ENCODE peak calls at places on chromosomes 3 and 15, in six cellular contexts. P, U, A, Z, S and G are unnamed samples.

GRCh38 chr3:194711913-194712312 is 26.2 kb downstream of the FAM43A start:
- DNase-seq in Z (no peak), U (peak), P (no peak), A (peak), S (no peak), G (no peak)

GRCh38 chr3:114451561-114452018 is 157.8 kb downstream of the TIGIT start:
- DNase-seq in S (no peak), U (no peak), P (no peak), A (no peak), Z (no peak), G (no peak)

GRCh38 chr3:12518266-12519028 is 26.9 kb downstream of the MKRN2OS start:
- DNase-seq in P (no peak), U (peak), S (no peak), A (no peak), Z (peak), G (peak)

GRCh38 chr3:180827171-180827570 is 85.3 kb upstream of the FXR1 start:
- DNase-seq in S (no peak), P (no peak), U (no peak), Z (no peak), A (no peak), G (no peak)

GRCh38 chr3:149646181-149646766 is 11.6 kb downstream of the WWTR1 start:
- DNase-seq in U (no peak), S (no peak), A (no peak), P (no peak), Z (no peak), G (no peak)

GRCh38 chr15:34038404-34039179 is 412 bp downstream of the AVEN start:
- DNase-seq in Z (peak), S (peak), U (peak), A (no peak), P (peak), G (peak)

GRCh38 chr3:29176501-29176900 is 104.4 kb upstream of the RBMS3 start:
- DNase-seq in S (peak), U (no peak), Z (no peak), A (no peak), P (no peak), G (peak)

GRCh38 chr15:29045717-29046116 is 159.9 kb downstream of the APBA2 start:
- DNase-seq in P (peak), Z (no peak), U (no peak), A (no peak), S (no peak), G (no peak)

GRCh38 chr3:53188720-53189119 is 27.7 kb downstream of the PRKCD start:
- DNase-seq in Z (no peak), U (no peak), S (no peak), A (no peak), P (no peak), G (no peak)

GRCh38 chr3:181470349-181470748 is 241.4 kb upstream of the SOX2 start:
- DNase-seq in U (no peak), P (no peak), Z (no peak), S (no peak), A (no peak), G (no peak)

GRCh38 chr3:58071480-58071971 is 63.3 kb downstream of the FLNB start:
- DNase-seq in A (no peak), P (no peak), U (no peak), Z (no peak), S (no peak), G (no peak)

GRCh38 chr3:15521573-15521965 is at the start of gene COLQ:
- DNase-seq in U (peak), S (peak), A (no peak), P (no peak), Z (peak), G (no peak)

GRCh38 chr3:40719660-40720287 is 195.0 kb downstream of the ZNF621 start:
- DNase-seq in A (no peak), P (peak), U (peak), S (peak), Z (no peak), G (no peak)

GRCh38 chr3:118742760-118743159 is 291.9 kb downstream of the IGSF11 start:
- DNase-seq in P (no peak), A (no peak), Z (no peak), S (no peak), U (no peak), G (no peak)

GRCh38 chr15:90664650-90665287 is 52.4 kb upstream of the BLM start:
- DNase-seq in U (peak), P (peak), Z (peak), S (no peak), A (no peak), G (no peak)

GRCh38 chr3:15499536-15499935 is 22.0 kb downstream of the COLQ start:
- DNase-seq in S (no peak), A (no peak), Z (no peak), P (no peak), U (no peak), G (no peak)

GRCh38 chr15:78620021-78620838 is 566 bp downstream of the CHRNA3 start:
- DNase-seq in Z (no peak), P (no peak), U (peak), S (peak), A (no peak), G (peak)

GRCh38 chr3:167066977-167067843 is 312.9 kb downstream of the ZBBX start:
- DNase-seq in S (no peak), A (no peak), U (peak), Z (no peak), P (no peak), G (no peak)

GRCh38 chr3:134617608-134618472 is 33.0 kb downstream of the KY start:
- DNase-seq in U (no peak), S (no peak), Z (no peak), P (no peak), A (no peak), G (no peak)

GRCh38 chr15:70308011-70308761 is 210.5 kb upstream of the TLE3 start:
- DNase-seq in P (peak), A (no peak), S (no peak), Z (no peak), U (no peak), G (no peak)

GRCh38 chr3:12222765-12223485 is 64.2 kb upstream of the TIMP4 start:
- DNase-seq in A (peak), P (no peak), Z (no peak), U (no peak), S (no peak), G (no peak)

GRCh38 chr3:149515242-149515641 is 40.7 kb downstream of the TM4SF4 start:
- DNase-seq in U (no peak), A (no peak), P (no peak), S (no peak), Z (no peak), G (no peak)

GRCh38 chr15:66212471-66212870 is 41.1 kb downstream of the MEGF11 start:
- DNase-seq in A (no peak), Z (no peak), P (no peak), U (no peak), S (no peak), G (no peak)

GRCh38 chr3:119305271-119305670 is 11.1 kb downstream of the ARHGAP31 start:
- DNase-seq in P (no peak), S (no peak), A (no peak), Z (no peak), U (no peak), G (no peak)

GRCh38 chr15:68366314-68366713 is 65.6 kb downstream of the ITGA11 start:
- DNase-seq in U (peak), A (no peak), Z (no peak), P (no peak), S (peak), G (peak)

GRCh38 chr3:59313365-59313764 is 263.5 kb upstream of the CFAP20DC start:
- DNase-seq in Z (peak), S (peak), A (no peak), P (peak), U (peak), G (peak)

GRCh38 chr3:189142527-189142926 is 29.2 kb upstream of the TPRG1 start:
- DNase-seq in P (no peak), U (no peak), Z (no peak), S (no peak), A (no peak), G (no peak)

GRCh38 chr3:9398715-9399708 is 1.6 kb downstream of the SETD5 start:
- DNase-seq in P (peak), A (no peak), U (peak), Z (no peak), S (peak), G (peak)

GRCh38 chr3:83523470-83524073 is 1435.2 kb upstream of the CADM2 start:
- DNase-seq in P (peak), Z (no peak), A (no peak), U (peak), S (peak), G (peak)

GRCh38 chr3:46864051-46864881 is 1.0 kb upstream of the MYL3 start:
- DNase-seq in A (no peak), U (no peak), P (no peak), Z (peak), S (no peak), G (no peak)

GRCh38 chr3:37814547-37814946 is 47.1 kb upstream of the CTDSPL start:
- DNase-seq in U (peak), S (peak), P (no peak), Z (no peak), A (no peak), G (peak)

GRCh38 chr3:11362600-11362999 is 90.4 kb downstream of the ATG7 start:
- DNase-seq in U (no peak), A (no peak), Z (no peak), P (no peak), S (no peak), G (no peak)

GRCh38 chr15:71743861-71744382 is 66.4 kb upstream of the NR2E3 start:
- DNase-seq in Z (no peak), S (peak), A (no peak), U (peak), P (peak), G (peak)

GRCh38 chr3:42190701-42191442 is 75.1 kb downstream of the CCK start:
- DNase-seq in A (no peak), U (peak), Z (no peak), S (peak), P (peak), G (peak)

GRCh38 chr15:93719941-93720351 is 511.4 kb upstream of the MCTP2 start:
- DNase-seq in A (no peak), U (no peak), S (no peak), P (no peak), Z (no peak), G (no peak)

GRCh38 chr3:42491876-42492507 is 10.5 kb upstream of the VIPR1 start:
- DNase-seq in S (no peak), U (no peak), P (no peak), A (no peak), Z (no peak), G (no peak)

GRCh38 chr3:73448761-73449290 is 175.9 kb downstream of the PDZRN3 start:
- DNase-seq in A (no peak), P (peak), S (no peak), U (no peak), Z (no peak), G (no peak)

GRCh38 chr3:187737401-187738088 is 7.7 kb downstream of the BCL6 start:
- DNase-seq in A (no peak), P (no peak), S (peak), Z (peak), U (peak), G (peak)

DNA sequence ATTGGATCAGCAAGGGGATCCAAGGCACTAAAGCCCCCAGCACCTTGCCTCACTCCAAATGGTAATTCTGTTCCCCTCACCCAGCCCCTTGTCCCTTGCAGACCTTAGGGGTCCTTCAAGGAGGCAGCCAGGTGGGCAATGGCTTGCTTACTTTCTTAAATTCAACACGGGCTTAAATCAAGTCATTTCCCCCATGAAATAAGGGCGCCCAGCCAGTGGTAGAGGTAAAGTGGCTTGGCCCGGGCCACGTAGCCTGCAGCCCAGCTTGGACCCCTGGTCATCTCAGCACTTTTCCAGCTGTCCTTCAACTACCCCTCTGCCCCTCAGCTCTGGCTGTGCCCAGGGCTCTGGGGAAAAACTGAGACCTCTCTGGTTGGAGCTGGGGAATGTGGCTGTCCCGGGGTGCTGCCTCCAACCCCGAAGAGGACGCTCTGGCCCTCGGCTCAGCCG is 1.2 kb downstream of the PSTPIP1 start:
- DNase-seq in S (no peak), U (no peak), P (no peak), A (no peak), Z (no peak), G (no peak)
- H3K4me3 ChIP-seq in S (no peak), U (no peak), P (peak), A (no peak), Z (no peak), G (no peak)

DNA sequence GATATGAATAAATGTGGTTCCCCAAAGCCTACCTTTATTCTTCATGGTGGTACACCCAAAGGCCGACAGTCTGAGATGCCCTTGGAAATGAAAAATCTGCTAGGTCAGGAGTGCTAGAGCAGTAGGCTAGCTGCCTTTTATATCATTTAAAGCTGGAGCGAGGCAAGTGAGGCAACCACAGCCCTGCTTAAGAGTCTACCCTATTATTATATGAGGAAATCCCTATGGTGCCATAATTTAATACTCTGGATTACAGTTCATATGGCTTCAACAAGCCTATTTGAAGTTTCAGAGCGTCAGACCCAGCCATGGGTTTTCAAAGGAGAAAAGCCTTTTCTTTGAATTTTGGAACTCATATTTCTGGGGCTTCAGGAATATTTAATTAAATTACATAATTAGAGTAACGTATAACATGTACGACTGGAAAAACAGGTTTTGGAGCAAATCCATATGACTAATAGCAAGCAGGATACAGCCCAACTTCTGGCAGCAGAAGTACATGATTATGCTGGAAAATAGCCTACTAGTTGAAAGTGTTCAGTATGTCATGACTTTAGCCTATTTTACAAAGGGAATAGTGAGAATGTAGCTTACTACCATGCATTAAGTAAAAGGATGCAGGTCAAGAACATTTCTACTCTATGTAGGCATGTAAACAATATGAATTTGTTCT is 18.0 kb upstream of the SLTM start:
- DNase-seq in A (peak), P (no peak), U (no peak), S (no peak), Z (no peak), G (no peak)
- H3K4me3 ChIP-seq in A (no peak), P (no peak), U (no peak), S (no peak), Z (no peak), G (no peak)

DNA sequence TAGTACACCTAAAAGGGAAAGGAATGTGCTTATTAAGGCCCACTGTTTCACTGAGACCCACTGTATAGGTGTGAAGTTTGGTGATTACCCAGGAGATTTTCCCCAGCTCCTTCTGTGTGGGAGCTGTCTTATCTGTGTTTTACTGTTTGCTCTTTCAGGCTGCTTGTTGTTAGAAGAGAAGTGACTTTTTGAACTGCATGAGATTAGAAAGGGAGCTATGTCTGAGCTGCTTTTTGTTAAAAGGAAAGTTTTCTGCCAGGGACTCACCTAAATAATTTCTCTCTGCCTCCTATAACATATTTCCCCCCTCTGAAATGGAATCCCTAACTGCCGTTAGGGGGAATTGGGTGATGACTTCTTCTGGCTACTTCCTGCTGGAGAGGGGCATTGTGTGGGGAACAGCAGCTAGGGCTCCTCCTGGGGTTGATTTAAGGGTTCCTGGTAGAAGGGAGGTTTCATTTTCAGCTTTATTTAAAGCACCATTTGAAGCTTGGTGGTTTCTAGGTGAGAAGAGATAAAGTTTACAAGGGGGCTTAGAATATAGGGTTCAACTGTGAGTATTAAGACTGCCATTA is 77.1 kb upstream of the ATP11B start:
- DNase-seq in P (peak), Z (no peak), A (no peak), S (no peak), U (peak), G (no peak)
- H3K4me3 ChIP-seq in P (peak), Z (no peak), A (no peak), S (no peak), U (no peak), G (no peak)

DNA sequence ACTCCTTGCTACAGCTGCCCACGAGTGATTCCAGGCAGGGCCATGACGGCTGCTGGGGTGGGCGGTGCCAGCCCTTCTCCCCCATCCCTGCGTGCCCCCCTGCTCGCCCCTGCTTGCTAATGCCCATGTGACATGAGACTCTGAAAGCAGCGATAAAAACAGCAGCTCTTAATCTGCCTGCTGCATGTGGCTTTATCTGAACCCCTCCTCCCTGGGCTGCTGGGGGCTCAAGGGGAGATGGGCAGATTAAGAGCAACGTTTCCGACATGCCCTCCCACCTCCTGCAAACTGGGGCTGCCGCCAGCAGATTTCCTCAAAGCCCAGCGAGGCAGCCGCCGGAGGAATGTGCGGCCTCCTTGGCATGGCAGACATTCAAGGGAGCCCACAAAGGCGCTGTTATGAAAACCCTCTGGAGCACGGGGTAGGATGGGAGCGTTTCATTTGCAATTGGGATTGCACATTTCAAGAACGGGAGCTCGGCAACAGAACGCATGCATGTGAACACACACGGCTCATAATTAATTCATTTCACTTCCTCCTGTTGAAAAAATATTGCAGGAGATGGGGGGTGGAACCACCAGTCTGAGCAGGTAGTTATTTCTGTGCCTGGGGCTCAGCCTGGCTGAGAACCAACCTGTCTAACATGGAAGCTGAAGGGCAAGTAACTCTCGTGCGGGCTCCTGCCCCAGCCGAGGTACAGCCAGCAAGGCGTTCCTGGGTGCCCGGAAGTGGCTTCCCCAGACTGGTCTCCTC is 504.2 kb upstream of the PROK2 start:
- DNase-seq in U (peak), S (peak), Z (no peak), P (peak), A (peak), G (peak)
- H3K4me3 ChIP-seq in U (no peak), S (no peak), Z (no peak), P (no peak), A (no peak), G (no peak)

GRCh38 chr3:32815812-32816438 is 1.9 kb upstream of the TRIM71 start:
- DNase-seq in S (peak), A (no peak), Z (no peak), U (peak), P (no peak), G (peak)
- H3K4me3 ChIP-seq in S (peak), A (no peak), Z (no peak), U (peak), P (no peak), G (peak)

GRCh38 chr15:73737506-73737905 is 15.6 kb downstream of the INSYN1 start:
- DNase-seq in S (no peak), P (no peak), Z (no peak), U (peak), A (no peak), G (no peak)
- H3K4me3 ChIP-seq in S (no peak), P (no peak), Z (no peak), U (no peak), A (no peak), G (no peak)